ENCODE peak calls at places on chromosomes 1 and 21, in five cellular contexts. One of them, this sample, is unnamed.

GRCh38 chr1:86149591-86149990 is 7.0 kb downstream of the COL24A1 start:
- DNase-seq in mesendoderm: no peak
- DNase-seq in IMR-90: no peak
- DNase-seq in neuronal stem cell: no peak
- DNase-seq in H1: no peak
- DNase-seq in this sample: no peak

GRCh38 chr1:53601867-53602266 is 137.1 kb downstream of the GLIS1 start:
- DNase-seq in mesendoderm: no peak
- DNase-seq in IMR-90: no peak
- DNase-seq in neuronal stem cell: no peak
- DNase-seq in H1: no peak
- DNase-seq in this sample: no peak

GRCh38 chr1:4485878-4486277 is 168.5 kb upstream of the AJAP1 start:
- DNase-seq in mesendoderm: no peak
- DNase-seq in IMR-90: no peak
- DNase-seq in neuronal stem cell: no peak
- DNase-seq in H1: no peak
- DNase-seq in this sample: no peak

GRCh38 chr1:31708324-31708723 is 4.5 kb upstream of the COL16A1 start:
- DNase-seq in mesendoderm: no peak
- DNase-seq in IMR-90: peak
- DNase-seq in neuronal stem cell: no peak
- DNase-seq in H1: no peak
- DNase-seq in this sample: peak

GRCh38 chr1:30415171-30415940 is 308.0 kb downstream of the MATN1 start:
- DNase-seq in mesendoderm: no peak
- DNase-seq in IMR-90: no peak
- DNase-seq in neuronal stem cell: no peak
- DNase-seq in H1: no peak
- DNase-seq in this sample: no peak

GRCh38 chr1:193625255-193625654 is 438.8 kb upstream of the B3GALT2 start:
- DNase-seq in mesendoderm: no peak
- DNase-seq in IMR-90: no peak
- DNase-seq in neuronal stem cell: no peak
- DNase-seq in H1: no peak
- DNase-seq in this sample: peak

GRCh38 chr1:115495603-115496002 is 146.2 kb upstream of the VANGL1 start:
- DNase-seq in mesendoderm: no peak
- DNase-seq in IMR-90: peak
- DNase-seq in neuronal stem cell: no peak
- DNase-seq in H1: no peak
- DNase-seq in this sample: peak

GRCh38 chr1:179867493-179868330 is 9.9 kb downstream of the TOR1AIP2 start:
- DNase-seq in mesendoderm: peak
- DNase-seq in IMR-90: peak
- DNase-seq in neuronal stem cell: peak
- DNase-seq in H1: no peak
- DNase-seq in this sample: peak

GRCh38 chr1:8963940-8964339 is 18.3 kb downstream of the CA6 start:
- DNase-seq in mesendoderm: no peak
- DNase-seq in IMR-90: no peak
- DNase-seq in neuronal stem cell: no peak
- DNase-seq in H1: no peak
- DNase-seq in this sample: no peak

GRCh38 chr1:8966606-8967005 is 20.9 kb downstream of the CA6 start:
- DNase-seq in mesendoderm: no peak
- DNase-seq in IMR-90: no peak
- DNase-seq in neuronal stem cell: no peak
- DNase-seq in H1: no peak
- DNase-seq in this sample: no peak

GRCh38 chr1:8965121-8965820 is 19.6 kb downstream of the CA6 start:
- DNase-seq in mesendoderm: no peak
- DNase-seq in IMR-90: no peak
- DNase-seq in neuronal stem cell: no peak
- DNase-seq in H1: no peak
- DNase-seq in this sample: no peak

DNA sequence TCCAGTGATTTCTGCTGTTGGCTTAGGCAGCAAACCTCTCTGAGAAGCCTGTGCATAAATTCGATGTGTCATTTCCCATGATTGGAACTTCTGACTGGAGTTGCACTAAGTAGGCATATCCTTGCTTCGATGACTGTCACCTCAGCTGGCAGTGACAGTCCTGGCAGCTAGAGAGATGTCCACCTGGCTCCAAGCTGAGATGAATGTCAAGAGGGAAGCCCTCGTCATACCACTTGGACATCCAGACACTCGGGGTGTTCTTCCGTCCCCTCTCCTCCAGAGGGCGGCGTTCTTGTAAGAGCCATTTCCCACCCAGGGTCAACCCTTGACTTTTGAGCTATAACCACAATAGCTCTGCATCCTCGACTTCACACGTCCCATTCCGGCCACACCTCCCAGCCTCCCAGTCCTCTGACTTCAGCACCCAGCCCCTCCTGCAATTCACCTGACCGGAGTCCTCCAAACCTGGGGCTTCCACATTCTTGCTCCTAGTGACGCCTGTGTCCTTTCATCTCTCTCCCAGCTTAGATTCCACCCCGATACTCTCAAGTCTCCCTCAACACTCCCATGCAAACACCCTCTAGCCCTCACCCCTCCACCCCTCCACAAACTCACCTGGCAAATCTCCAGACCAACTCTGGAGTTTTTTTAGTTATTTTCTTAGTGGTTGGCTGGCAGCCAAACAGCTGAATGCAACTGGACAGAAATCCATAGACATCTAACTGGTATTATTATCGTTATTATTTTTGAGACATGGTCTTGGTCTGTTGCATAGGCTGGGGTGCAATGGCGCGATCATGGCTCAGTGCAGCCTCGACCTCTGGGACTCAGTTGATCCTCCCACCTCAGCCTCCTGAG is 17.4 kb downstream of the CA6 start:
- DNase-seq in mesendoderm: peak
- DNase-seq in IMR-90: no peak
- DNase-seq in neuronal stem cell: no peak
- DNase-seq in H1: peak
- DNase-seq in this sample: peak
- H3K4me3 ChIP-seq in mesendoderm: no peak
- H3K4me3 ChIP-seq in IMR-90: no peak
- H3K4me3 ChIP-seq in neuronal stem cell: no peak
- H3K4me3 ChIP-seq in H1: no peak
- H3K4me3 ChIP-seq in this sample: no peak

DNA sequence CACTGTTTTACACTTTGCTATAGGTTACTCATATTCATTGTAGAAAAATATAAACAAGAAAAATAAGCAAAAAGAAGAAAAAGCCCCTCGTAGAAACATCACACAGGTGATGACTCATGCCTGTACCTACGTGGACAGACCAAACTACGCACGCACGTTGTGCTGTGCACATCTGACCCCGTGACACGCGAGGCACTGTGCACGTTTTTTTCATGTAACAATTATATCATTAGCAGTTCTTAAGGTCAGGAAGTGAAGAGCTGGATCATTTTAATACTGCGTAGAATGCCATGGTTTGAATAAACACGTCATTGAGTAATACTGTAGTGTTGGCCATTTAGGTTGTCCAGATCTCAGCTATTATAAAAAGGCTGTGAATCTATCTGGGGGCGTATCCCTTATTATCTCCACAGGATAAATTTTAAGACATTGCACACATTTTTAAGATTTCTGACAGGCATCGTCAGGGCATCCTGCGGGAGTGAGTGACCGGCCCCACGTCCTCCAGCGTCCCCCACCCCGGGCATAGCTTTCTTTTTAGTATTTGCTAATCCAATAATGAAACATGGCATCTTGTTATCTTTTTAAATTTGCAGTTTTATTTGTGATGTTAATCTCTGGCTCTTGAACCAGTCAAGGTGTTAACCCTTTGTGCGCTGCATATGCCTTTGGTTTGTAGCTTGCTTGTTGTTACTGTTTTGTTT is 23.4 kb upstream of the ADARB1 start:
- DNase-seq in mesendoderm: no peak
- DNase-seq in IMR-90: peak
- DNase-seq in neuronal stem cell: no peak
- DNase-seq in H1: no peak
- DNase-seq in this sample: peak
- H3K4me2 ChIP-seq in mesendoderm: no peak
- H3K4me2 ChIP-seq in IMR-90: peak
- H3K4me2 ChIP-seq in neuronal stem cell: no peak
- H3K4me2 ChIP-seq in H1: peak
- H3K4me2 ChIP-seq in this sample: peak

GRCh38 chr21:42737969-42738590 is 84.7 kb downstream of the PDE9A start:
- DNase-seq in mesendoderm: no peak
- DNase-seq in IMR-90: no peak
- DNase-seq in neuronal stem cell: no peak
- DNase-seq in H1: no peak
- DNase-seq in this sample: peak
- H2BK15ac ChIP-seq in mesendoderm: no peak
- H2BK15ac ChIP-seq in IMR-90: no peak
- H2BK15ac ChIP-seq in neuronal stem cell: no peak
- H2BK15ac ChIP-seq in H1: no peak
- H2BK15ac ChIP-seq in this sample: no peak

DNA sequence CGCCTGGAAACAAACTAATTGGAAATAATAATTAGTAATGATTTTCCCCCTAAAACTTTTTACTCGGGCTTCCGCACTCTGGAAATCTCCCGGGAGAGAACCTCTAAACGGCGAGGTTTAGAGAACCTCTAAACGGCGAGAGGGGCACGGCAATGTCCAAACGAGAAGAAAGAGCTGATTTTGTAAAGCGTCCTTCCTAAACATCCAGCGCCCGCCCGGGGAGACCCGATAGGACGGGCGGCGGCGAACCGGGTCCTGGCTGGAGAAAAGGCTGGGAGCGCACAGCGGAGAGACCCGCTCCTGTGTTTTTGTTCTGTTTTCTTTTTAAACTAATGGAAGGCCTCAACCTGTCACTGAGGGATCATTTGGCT is 1.6 kb downstream of the PAX7 start:
- DNase-seq in mesendoderm: peak
- DNase-seq in IMR-90: no peak
- DNase-seq in neuronal stem cell: no peak
- DNase-seq in H1: no peak
- DNase-seq in this sample: no peak
- H3K4me3 ChIP-seq in mesendoderm: no peak
- H3K4me3 ChIP-seq in IMR-90: no peak
- H3K4me3 ChIP-seq in neuronal stem cell: no peak
- H3K4me3 ChIP-seq in H1: peak
- H3K4me3 ChIP-seq in this sample: no peak

This sample was measured in mesenchymal stem cell.